ENCODE peak calls at places on chromosome 1, in four cellular contexts. B is cardiac muscle cell, R is adrenal gland, X is body of pancreas. Y is an unnamed sample. For H3K4me1, the result is how much of the 10 kb centered on the place peaks cover.

GRCh38 chr1:145692785-145693443 is 14.3 kb downstream of the PDZK1 start:
- DNase-seq in R (no peak), B (no peak), X (no peak), Y (no peak)

GRCh38 chr1:211753649-211754251 is 76.8 kb downstream of the LPGAT1 start:
- DNase-seq in B (no peak), X (no peak), R (no peak), Y (no peak)

GRCh38 chr1:50620680-50621329 is 197.6 kb upstream of the DMRTA2 start:
- DNase-seq in R (no peak), B (peak), X (peak), Y (no peak)

GRCh38 chr1:228016653-228017355 is 10.0 kb downstream of the WNT3A start:
- DNase-seq in X (no peak), R (no peak), B (no peak), Y (no peak)

GRCh38 chr1:240149488-240150094 is 57.9 kb downstream of the FMN2 start:
- DNase-seq in R (no peak), B (peak), X (no peak), Y (no peak)

GRCh38 chr1:64308856-64309255 is 105.4 kb downstream of the UBE2U start:
- DNase-seq in B (no peak), X (no peak), R (no peak), Y (no peak)

GRCh38 chr1:163875214-163875926 is 553.6 kb downstream of the NUF2 start:
- DNase-seq in X (peak), R (peak), B (no peak), Y (peak)

GRCh38 chr1:154176341-154176740 is 15.6 kb downstream of the TPM3 start:
- DNase-seq in X (no peak), B (no peak), R (no peak), Y (no peak)

GRCh38 chr1:89546082-89546889 is 21.7 kb downstream of the LRRC8B start:
- DNase-seq in B (no peak), X (no peak), R (no peak), Y (no peak)

GRCh38 chr1:117342397-117342796 is 24.9 kb upstream of the MAN1A2 start:
- DNase-seq in X (no peak), B (no peak), R (no peak), Y (no peak)

GRCh38 chr1:40563266-40563665 is 31.8 kb downstream of the ZNF684 start:
- DNase-seq in R (no peak), B (no peak), X (no peak), Y (no peak)

GRCh38 chr1:34918609-34919561 is 10.6 kb downstream of the DLGAP3 start:
- DNase-seq in R (peak), X (no peak), B (no peak), Y (no peak)

GRCh38 chr1:53639251-53639721 is 99.7 kb downstream of the GLIS1 start:
- DNase-seq in B (no peak), R (no peak), X (no peak), Y (no peak)

GRCh38 chr1:3197781-3198316 is 128.8 kb downstream of the PRDM16 start:
- DNase-seq in B (no peak), X (no peak), R (no peak), Y (no peak)

GRCh38 chr1:3196577-3197245 is 127.7 kb downstream of the PRDM16 start:
- DNase-seq in X (no peak), R (no peak), B (no peak), Y (no peak)

GRCh38 chr1:3195966-3196515 is 127.0 kb downstream of the PRDM16 start:
- DNase-seq in B (no peak), R (no peak), X (no peak), Y (no peak)

GRCh38 chr1:3195480-3195815 is 126.4 kb downstream of the PRDM16 start:
- DNase-seq in X (no peak), B (no peak), R (no peak), Y (no peak)

DNA sequence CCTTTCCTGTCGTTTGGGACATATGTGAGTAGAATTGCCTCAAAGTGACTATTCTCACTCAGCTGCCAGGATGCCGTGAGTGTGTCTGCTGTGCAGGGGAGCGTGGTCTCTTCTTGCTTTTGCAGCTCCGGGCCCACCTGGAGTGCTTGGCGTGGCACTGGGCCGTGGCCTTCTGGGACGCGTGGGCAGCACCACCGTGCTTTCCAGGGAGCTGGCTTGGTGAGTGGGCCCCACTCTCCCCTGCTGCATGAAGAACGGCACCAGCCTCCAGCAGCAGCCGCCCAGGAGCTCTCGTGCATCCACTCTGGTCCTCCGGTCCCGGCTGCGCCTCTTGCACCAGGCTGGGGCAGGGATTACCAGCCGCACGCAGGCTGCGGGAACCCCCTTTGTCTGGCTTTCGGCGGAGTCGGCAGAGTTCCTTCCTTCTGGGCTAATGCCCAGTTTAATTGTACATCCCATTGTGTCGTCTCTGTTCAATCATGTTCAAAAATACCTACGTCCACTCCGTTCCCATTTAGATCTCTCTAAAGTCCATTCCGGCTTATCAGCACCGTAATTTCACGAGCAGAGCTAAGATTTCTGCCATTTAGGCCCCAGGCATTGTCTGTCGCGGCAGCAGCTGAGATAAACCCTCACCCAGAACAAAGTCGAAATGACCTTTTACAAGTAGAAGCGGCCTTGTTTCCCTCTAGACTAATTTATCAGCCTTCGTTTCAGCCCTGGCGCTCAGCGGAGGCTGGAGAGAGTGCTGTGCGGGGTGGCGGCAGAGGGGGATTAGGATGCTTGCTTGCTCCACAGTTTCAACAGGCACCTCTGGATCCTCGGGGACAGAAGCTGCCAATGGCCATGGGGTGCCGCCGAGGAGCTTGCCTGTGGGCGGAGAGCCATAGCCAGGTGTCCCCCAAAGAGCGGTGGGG is 129.6 kb downstream of the PRDM16 start:
- DNase-seq in R (no peak), B (peak), X (no peak), Y (no peak)
- H3K4me1 ChIP-seq in R (under half), B (under half), X (under half), Y (under half)

DNA sequence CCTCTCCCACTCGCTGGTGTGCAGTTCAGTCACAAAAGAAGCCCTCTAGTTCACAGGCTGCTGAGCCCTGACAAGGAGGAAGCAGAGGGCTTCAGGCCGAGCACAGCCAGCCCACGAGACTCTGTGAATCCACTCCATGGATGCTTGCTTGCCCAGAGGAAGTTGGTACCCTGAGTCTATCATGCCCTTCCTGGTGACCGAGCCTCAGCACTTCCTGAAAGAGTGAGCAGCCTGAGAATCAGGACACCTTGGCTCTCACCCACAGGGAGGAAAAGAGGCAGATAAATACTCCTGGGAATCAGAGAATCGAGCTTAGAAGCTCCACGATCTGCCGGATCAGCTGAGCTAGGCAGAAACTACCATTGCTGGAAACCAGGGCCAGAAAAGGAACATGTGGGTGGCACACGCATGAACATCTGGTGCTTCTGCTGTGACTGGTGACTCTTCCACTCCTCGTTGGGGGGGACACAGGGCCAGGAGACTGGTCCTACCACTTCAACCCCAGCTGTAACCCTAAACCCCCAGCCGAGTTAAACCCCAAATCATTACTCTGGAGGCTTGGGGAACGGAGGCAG is 376.3 kb upstream of the CAMK1G start:
- DNase-seq in X (no peak), B (no peak), R (no peak), Y (no peak)
- H3K4me3 ChIP-seq in X (no peak), B (no peak), R (no peak), Y (peak)

DNA sequence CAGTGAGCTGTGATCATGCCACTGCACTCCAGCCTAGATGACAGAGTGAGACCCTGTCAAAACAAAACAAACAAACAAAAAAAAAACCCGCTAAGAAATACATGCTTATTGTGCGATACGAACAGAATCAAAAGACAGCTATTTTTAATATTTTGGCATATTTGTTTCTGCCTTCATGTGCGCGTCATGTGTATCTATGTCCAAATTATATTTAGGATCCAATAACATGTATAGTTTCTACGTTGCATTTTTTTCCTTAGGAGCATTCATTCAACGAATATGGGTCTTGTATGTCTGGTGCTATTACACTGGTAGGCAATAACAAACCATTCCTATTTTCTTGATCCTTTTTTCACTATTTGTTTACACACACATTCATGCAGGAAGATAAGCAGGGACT is 1.8 kb downstream of the CD46 start:
- DNase-seq in X (no peak), B (no peak), R (no peak), Y (no peak)
- H3K4me1 ChIP-seq in X (half or more), B (under half), R (under half), Y (half or more)

GRCh38 chr1:203324103-203325003 is 19.0 kb downstream of the BTG2 start:
- DNase-seq in X (no peak), B (no peak), R (no peak), Y (no peak)
- H3K4me3 ChIP-seq in X (no peak), B (no peak), R (no peak), Y (no peak)

DNA sequence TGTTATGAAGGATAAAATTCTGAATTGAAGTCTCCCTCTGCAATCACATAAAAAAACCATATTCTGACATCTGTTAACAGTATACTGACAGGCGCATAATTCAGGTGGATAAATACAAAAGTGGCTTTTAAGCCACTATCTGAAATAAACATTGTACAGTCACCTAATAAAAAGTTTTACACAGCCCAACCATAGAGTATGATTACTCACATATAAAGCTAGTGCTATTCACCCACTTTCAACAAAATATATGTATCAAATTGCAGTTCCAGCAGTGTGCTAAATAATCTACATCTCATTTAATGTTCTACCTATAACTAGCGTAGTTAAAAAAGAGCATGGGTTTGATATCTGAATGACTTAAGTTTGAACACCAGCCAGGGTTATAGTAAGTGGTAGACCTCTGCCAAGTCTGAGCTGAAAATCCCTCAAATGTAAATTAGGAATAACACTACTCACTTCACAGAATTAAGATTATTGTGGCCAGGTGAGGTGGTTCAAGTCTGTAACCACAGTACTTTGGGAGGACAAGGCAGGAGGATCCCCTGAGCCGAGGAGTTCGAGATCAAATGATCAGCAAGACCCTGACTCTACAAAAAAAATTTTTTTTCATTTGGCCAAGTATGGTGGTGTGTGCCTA is 3.9 kb downstream of the EGLN1 start:
- DNase-seq in R (no peak), B (no peak), X (no peak), Y (no peak)
- H3K4me1 ChIP-seq in R (under half), B (half or more), X (half or more), Y (half or more)

GRCh38 chr1:1058088-1058905 is 15.8 kb downstream of the RNF223 start:
- DNase-seq in R (no peak), B (no peak), X (no peak), Y (no peak)
- H3K4me3 ChIP-seq in R (no peak), B (no peak), X (no peak), Y (peak)

DNA sequence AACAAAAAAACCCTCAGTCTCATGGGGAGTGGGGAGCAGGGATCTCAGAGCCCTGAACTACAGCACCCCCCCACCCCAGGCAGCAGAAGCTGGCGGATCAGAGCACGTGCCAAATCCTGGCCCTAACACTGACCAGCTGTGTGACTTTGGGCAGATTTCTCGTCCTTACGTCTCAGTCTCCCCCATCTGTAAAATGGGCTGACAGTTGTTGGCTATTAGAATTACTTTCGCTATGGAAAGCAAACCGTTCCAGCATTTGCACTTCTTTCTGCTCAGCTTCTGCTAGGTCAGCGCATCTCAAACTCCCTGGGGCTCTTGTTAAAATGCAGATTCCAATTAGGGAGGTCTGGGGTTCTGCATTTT is 15.5 kb downstream of the TNFRSF8 start:
- DNase-seq in X (no peak), B (no peak), R (no peak), Y (no peak)
- H3K4me1 ChIP-seq in X (under half), B (under half), R (under half), Y (under half)

GRCh38 chr1:173638043-173639021 is 3.2 kb downstream of the TEX50 start:
- DNase-seq in R (no peak), X (peak), B (no peak), Y (no peak)
- H3K4me3 ChIP-seq in R (no peak), X (no peak), B (no peak), Y (no peak)

DNA sequence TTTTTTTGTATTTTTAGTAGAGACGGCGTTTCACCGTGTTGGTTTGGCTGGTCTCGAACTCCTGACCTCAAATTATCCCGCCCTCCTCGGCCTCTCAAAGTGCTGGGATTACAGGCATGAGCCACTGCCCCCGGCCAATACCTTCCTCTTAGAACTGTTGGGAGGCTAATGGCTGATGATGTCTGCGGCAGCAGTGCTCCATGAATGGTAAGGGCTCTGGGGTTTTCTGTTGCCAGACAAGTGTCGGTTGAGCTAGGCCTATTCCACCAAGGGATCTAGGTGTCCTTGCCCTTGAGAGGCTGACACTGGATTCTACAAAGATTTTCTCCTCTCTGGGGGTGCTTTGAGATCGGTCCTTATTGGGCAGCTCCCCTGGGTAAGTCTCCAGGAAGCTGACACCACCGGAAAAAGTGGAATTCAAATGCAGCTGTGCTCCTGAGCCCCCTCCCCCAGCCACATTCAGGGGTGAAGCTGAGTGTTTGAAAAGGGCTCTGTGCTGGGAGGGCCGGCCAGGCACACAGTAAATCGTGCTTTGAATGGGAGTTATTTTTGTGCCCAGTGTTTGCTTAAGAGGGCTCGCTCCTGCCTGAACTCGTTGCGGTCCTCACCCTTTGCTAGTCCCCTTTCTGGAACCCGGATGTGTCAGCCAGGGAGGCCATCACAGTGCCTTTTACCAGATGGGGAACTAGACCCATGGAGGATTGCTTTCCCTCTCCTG is 5.2 kb downstream of the SOX13 start:
- DNase-seq in R (no peak), X (peak), B (peak), Y (no peak)
- H3K4me1 ChIP-seq in R (under half), X (half or more), B (under half), Y (half or more)